ENCODE peak calls at places on chromosome 18, in seven cellular contexts. One of them, this sample, is unnamed.

GRCh38 chr18:14942275-14942674 is 194.3 kb downstream of the ANKRD30B start:
- DNase-seq in GM04504: no peak
- DNase-seq in NCI-H1092 treated with DMSO at 0.1 percent for 48 hours: no peak
- DNase-seq in H1: no peak
- DNase-seq in left colon: no peak
- DNase-seq in stimulated activated CD4-positive, alpha-beta T cell treated with anti-CD3 and anti-CD28 coated beads, Interleukin-1b, Interleukin-23, amount 100 ng/mL, for 4 hours: no peak
- DNase-seq in epithelial cell of proximal tubule: no peak
- DNase-seq in this sample: no peak

GRCh38 chr18:9520666-9521065 is 45.4 kb downstream of the RALBP1 start:
- DNase-seq in left colon: no peak
- DNase-seq in NCI-H1092 treated with DMSO at 0.1 percent for 48 hours: no peak
- DNase-seq in stimulated activated CD4-positive, alpha-beta T cell treated with anti-CD3 and anti-CD28 coated beads, Interleukin-1b, Interleukin-23, amount 100 ng/mL, for 4 hours: no peak
- DNase-seq in GM04504: no peak
- DNase-seq in H1: no peak
- DNase-seq in epithelial cell of proximal tubule: no peak
- DNase-seq in this sample: no peak

GRCh38 chr18:63137999-63138448 is 181.5 kb downstream of the BCL2 start:
- DNase-seq in GM04504: no peak
- DNase-seq in epithelial cell of proximal tubule: no peak
- DNase-seq in NCI-H1092 treated with DMSO at 0.1 percent for 48 hours: no peak
- DNase-seq in H1: no peak
- DNase-seq in stimulated activated CD4-positive, alpha-beta T cell treated with anti-CD3 and anti-CD28 coated beads, Interleukin-1b, Interleukin-23, amount 100 ng/mL, for 4 hours: no peak
- DNase-seq in left colon: no peak
- DNase-seq in this sample: no peak

GRCh38 chr18:25306671-25307070 is 45.3 kb downstream of the ZNF521 start:
- DNase-seq in NCI-H1092 treated with DMSO at 0.1 percent for 48 hours: no peak
- DNase-seq in stimulated activated CD4-positive, alpha-beta T cell treated with anti-CD3 and anti-CD28 coated beads, Interleukin-1b, Interleukin-23, amount 100 ng/mL, for 4 hours: no peak
- DNase-seq in H1: no peak
- DNase-seq in epithelial cell of proximal tubule: no peak
- DNase-seq in left colon: no peak
- DNase-seq in GM04504: no peak
- DNase-seq in this sample: no peak

GRCh38 chr18:11752116-11752911 is 63.2 kb downstream of the GNAL start:
- DNase-seq in NCI-H1092 treated with DMSO at 0.1 percent for 48 hours: no peak
- DNase-seq in epithelial cell of proximal tubule: no peak
- DNase-seq in stimulated activated CD4-positive, alpha-beta T cell treated with anti-CD3 and anti-CD28 coated beads, Interleukin-1b, Interleukin-23, amount 100 ng/mL, for 4 hours: no peak
- DNase-seq in H1: peak
- DNase-seq in GM04504: no peak
- DNase-seq in left colon: no peak
- DNase-seq in this sample: no peak

GRCh38 chr18:74342416-74343043 is 26.9 kb downstream of the C18orf63 start:
- DNase-seq in stimulated activated CD4-positive, alpha-beta T cell treated with anti-CD3 and anti-CD28 coated beads, Interleukin-1b, Interleukin-23, amount 100 ng/mL, for 4 hours: no peak
- DNase-seq in GM04504: peak
- DNase-seq in H1: no peak
- DNase-seq in epithelial cell of proximal tubule: peak
- DNase-seq in NCI-H1092 treated with DMSO at 0.1 percent for 48 hours: peak
- DNase-seq in left colon: no peak
- DNase-seq in this sample: no peak

GRCh38 chr18:6729247-6730091 is at the start of gene ARHGAP28:
- DNase-seq in GM04504: peak
- DNase-seq in epithelial cell of proximal tubule: no peak
- DNase-seq in left colon: peak
- DNase-seq in H1: peak
- DNase-seq in stimulated activated CD4-positive, alpha-beta T cell treated with anti-CD3 and anti-CD28 coated beads, Interleukin-1b, Interleukin-23, amount 100 ng/mL, for 4 hours: no peak
- DNase-seq in NCI-H1092 treated with DMSO at 0.1 percent for 48 hours: peak
- DNase-seq in this sample: no peak

GRCh38 chr18:61637905-61638304 is 254.9 kb downstream of the RNF152 start:
- DNase-seq in NCI-H1092 treated with DMSO at 0.1 percent for 48 hours: no peak
- DNase-seq in GM04504: no peak
- DNase-seq in epithelial cell of proximal tubule: no peak
- DNase-seq in left colon: peak
- DNase-seq in H1: peak
- DNase-seq in stimulated activated CD4-positive, alpha-beta T cell treated with anti-CD3 and anti-CD28 coated beads, Interleukin-1b, Interleukin-23, amount 100 ng/mL, for 4 hours: no peak
- DNase-seq in this sample: no peak

GRCh38 chr18:6661692-6662415 is 67.7 kb upstream of the ARHGAP28 start:
- DNase-seq in H1: no peak
- DNase-seq in GM04504: no peak
- DNase-seq in stimulated activated CD4-positive, alpha-beta T cell treated with anti-CD3 and anti-CD28 coated beads, Interleukin-1b, Interleukin-23, amount 100 ng/mL, for 4 hours: no peak
- DNase-seq in epithelial cell of proximal tubule: no peak
- DNase-seq in left colon: no peak
- DNase-seq in NCI-H1092 treated with DMSO at 0.1 percent for 48 hours: no peak
- DNase-seq in this sample: no peak

GRCh38 chr18:8987250-8987649 is 115.2 kb upstream of the NDUFV2 start:
- DNase-seq in stimulated activated CD4-positive, alpha-beta T cell treated with anti-CD3 and anti-CD28 coated beads, Interleukin-1b, Interleukin-23, amount 100 ng/mL, for 4 hours: no peak
- DNase-seq in H1: no peak
- DNase-seq in left colon: no peak
- DNase-seq in GM04504: peak
- DNase-seq in NCI-H1092 treated with DMSO at 0.1 percent for 48 hours: no peak
- DNase-seq in epithelial cell of proximal tubule: no peak
- DNase-seq in this sample: no peak

GRCh38 chr18:25169701-25170100 is 182.3 kb downstream of the ZNF521 start:
- DNase-seq in epithelial cell of proximal tubule: no peak
- DNase-seq in NCI-H1092 treated with DMSO at 0.1 percent for 48 hours: no peak
- DNase-seq in stimulated activated CD4-positive, alpha-beta T cell treated with anti-CD3 and anti-CD28 coated beads, Interleukin-1b, Interleukin-23, amount 100 ng/mL, for 4 hours: no peak
- DNase-seq in GM04504: no peak
- DNase-seq in left colon: no peak
- DNase-seq in H1: no peak
- DNase-seq in this sample: no peak

GRCh38 chr18:28189400-28190239 is 12.7 kb upstream of the CDH2 start:
- DNase-seq in GM04504: no peak
- DNase-seq in stimulated activated CD4-positive, alpha-beta T cell treated with anti-CD3 and anti-CD28 coated beads, Interleukin-1b, Interleukin-23, amount 100 ng/mL, for 4 hours: no peak
- DNase-seq in left colon: no peak
- DNase-seq in epithelial cell of proximal tubule: peak
- DNase-seq in H1: peak
- DNase-seq in NCI-H1092 treated with DMSO at 0.1 percent for 48 hours: no peak
- DNase-seq in this sample: no peak

GRCh38 chr18:8367217-8367988 is 241.8 kb upstream of the RAB12 start:
- DNase-seq in epithelial cell of proximal tubule: no peak
- DNase-seq in stimulated activated CD4-positive, alpha-beta T cell treated with anti-CD3 and anti-CD28 coated beads, Interleukin-1b, Interleukin-23, amount 100 ng/mL, for 4 hours: peak
- DNase-seq in NCI-H1092 treated with DMSO at 0.1 percent for 48 hours: peak
- DNase-seq in H1: peak
- DNase-seq in GM04504: no peak
- DNase-seq in left colon: peak
- DNase-seq in this sample: no peak

GRCh38 chr18:21270453-21270852 is 28.4 kb downstream of the GREB1L start:
- DNase-seq in left colon: no peak
- DNase-seq in GM04504: no peak
- DNase-seq in NCI-H1092 treated with DMSO at 0.1 percent for 48 hours: no peak
- DNase-seq in H1: no peak
- DNase-seq in stimulated activated CD4-positive, alpha-beta T cell treated with anti-CD3 and anti-CD28 coated beads, Interleukin-1b, Interleukin-23, amount 100 ng/mL, for 4 hours: no peak
- DNase-seq in epithelial cell of proximal tubule: peak
- DNase-seq in this sample: no peak

GRCh38 chr18:76558881-76559667 is 64.0 kb upstream of the ZNF516 start:
- DNase-seq in NCI-H1092 treated with DMSO at 0.1 percent for 48 hours: no peak
- DNase-seq in GM04504: no peak
- DNase-seq in epithelial cell of proximal tubule: no peak
- DNase-seq in left colon: peak
- DNase-seq in H1: no peak
- DNase-seq in stimulated activated CD4-positive, alpha-beta T cell treated with anti-CD3 and anti-CD28 coated beads, Interleukin-1b, Interleukin-23, amount 100 ng/mL, for 4 hours: no peak
- DNase-seq in this sample: no peak

GRCh38 chr18:63844254-63844653 is 43.3 kb upstream of the SERPINB2 start:
- DNase-seq in epithelial cell of proximal tubule: peak
- DNase-seq in stimulated activated CD4-positive, alpha-beta T cell treated with anti-CD3 and anti-CD28 coated beads, Interleukin-1b, Interleukin-23, amount 100 ng/mL, for 4 hours: no peak
- DNase-seq in left colon: no peak
- DNase-seq in GM04504: peak
- DNase-seq in H1: no peak
- DNase-seq in NCI-H1092 treated with DMSO at 0.1 percent for 48 hours: peak
- DNase-seq in this sample: no peak

GRCh38 chr18:28124239-28125029 is 52.5 kb downstream of the CDH2 start:
- DNase-seq in GM04504: no peak
- DNase-seq in stimulated activated CD4-positive, alpha-beta T cell treated with anti-CD3 and anti-CD28 coated beads, Interleukin-1b, Interleukin-23, amount 100 ng/mL, for 4 hours: no peak
- DNase-seq in NCI-H1092 treated with DMSO at 0.1 percent for 48 hours: no peak
- DNase-seq in epithelial cell of proximal tubule: no peak
- DNase-seq in H1: no peak
- DNase-seq in left colon: no peak
- DNase-seq in this sample: no peak

GRCh38 chr18:77058186-77058847 is 74.3 kb downstream of the MBP start:
- DNase-seq in NCI-H1092 treated with DMSO at 0.1 percent for 48 hours: no peak
- DNase-seq in H1: no peak
- DNase-seq in GM04504: no peak
- DNase-seq in epithelial cell of proximal tubule: no peak
- DNase-seq in left colon: no peak
- DNase-seq in stimulated activated CD4-positive, alpha-beta T cell treated with anti-CD3 and anti-CD28 coated beads, Interleukin-1b, Interleukin-23, amount 100 ng/mL, for 4 hours: no peak
- DNase-seq in this sample: no peak

GRCh38 chr18:34730774-34731173 is 20.7 kb downstream of the DTNA start:
- DNase-seq in NCI-H1092 treated with DMSO at 0.1 percent for 48 hours: no peak
- DNase-seq in stimulated activated CD4-positive, alpha-beta T cell treated with anti-CD3 and anti-CD28 coated beads, Interleukin-1b, Interleukin-23, amount 100 ng/mL, for 4 hours: no peak
- DNase-seq in epithelial cell of proximal tubule: no peak
- DNase-seq in H1: no peak
- DNase-seq in left colon: no peak
- DNase-seq in GM04504: no peak
- DNase-seq in this sample: no peak

GRCh38 chr18:10270160-10270571 is 184.3 kb upstream of the APCDD1 start:
- DNase-seq in epithelial cell of proximal tubule: no peak
- DNase-seq in stimulated activated CD4-positive, alpha-beta T cell treated with anti-CD3 and anti-CD28 coated beads, Interleukin-1b, Interleukin-23, amount 100 ng/mL, for 4 hours: no peak
- DNase-seq in NCI-H1092 treated with DMSO at 0.1 percent for 48 hours: no peak
- DNase-seq in H1: no peak
- DNase-seq in left colon: no peak
- DNase-seq in GM04504: no peak
- DNase-seq in this sample: no peak

GRCh38 chr18:77077401-77077800 is 55.2 kb downstream of the MBP start:
- DNase-seq in GM04504: no peak
- DNase-seq in NCI-H1092 treated with DMSO at 0.1 percent for 48 hours: no peak
- DNase-seq in stimulated activated CD4-positive, alpha-beta T cell treated with anti-CD3 and anti-CD28 coated beads, Interleukin-1b, Interleukin-23, amount 100 ng/mL, for 4 hours: no peak
- DNase-seq in epithelial cell of proximal tubule: no peak
- DNase-seq in H1: no peak
- DNase-seq in left colon: no peak
- DNase-seq in this sample: no peak

GRCh38 chr18:41150316-41150715 is 804.7 kb upstream of the PIK3C3 start:
- DNase-seq in H1: no peak
- DNase-seq in NCI-H1092 treated with DMSO at 0.1 percent for 48 hours: no peak
- DNase-seq in stimulated activated CD4-positive, alpha-beta T cell treated with anti-CD3 and anti-CD28 coated beads, Interleukin-1b, Interleukin-23, amount 100 ng/mL, for 4 hours: no peak
- DNase-seq in epithelial cell of proximal tubule: no peak
- DNase-seq in GM04504: no peak
- DNase-seq in left colon: no peak
- DNase-seq in this sample: no peak

GRCh38 chr18:54684786-54685185 is 93.7 kb downstream of the DYNAP start:
- DNase-seq in left colon: no peak
- DNase-seq in NCI-H1092 treated with DMSO at 0.1 percent for 48 hours: no peak
- DNase-seq in H1: no peak
- DNase-seq in stimulated activated CD4-positive, alpha-beta T cell treated with anti-CD3 and anti-CD28 coated beads, Interleukin-1b, Interleukin-23, amount 100 ng/mL, for 4 hours: no peak
- DNase-seq in epithelial cell of proximal tubule: no peak
- DNase-seq in GM04504: no peak
- DNase-seq in this sample: no peak

GRCh38 chr18:45106331-45106774 is 425.7 kb downstream of the SETBP1 start:
- DNase-seq in NCI-H1092 treated with DMSO at 0.1 percent for 48 hours: no peak
- DNase-seq in H1: no peak
- DNase-seq in GM04504: no peak
- DNase-seq in epithelial cell of proximal tubule: no peak
- DNase-seq in left colon: no peak
- DNase-seq in stimulated activated CD4-positive, alpha-beta T cell treated with anti-CD3 and anti-CD28 coated beads, Interleukin-1b, Interleukin-23, amount 100 ng/mL, for 4 hours: no peak
- DNase-seq in this sample: no peak